ENCODE peak calls at places on chromosomes 1 and 21, in four cellular contexts. L, O, Q and J are unnamed samples.

GRCh38 chr1:22976461-22977243 is 4.0 kb upstream of the LACTBL1 start:
- DNase-seq in L (no peak), Q (peak; percentile 61), O (peak; percentile 86), J (peak; percentile 31)

GRCh38 chr1:204945565-204945977 is 74.9 kb downstream of the NFASC start:
- DNase-seq in O (no peak), Q (no peak), L (no peak), J (no peak)

GRCh38 chr1:168974611-168975010 is 131.9 kb upstream of the ATP1B1 start:
- DNase-seq in L (no peak), Q (no peak), O (no peak), J (no peak)

GRCh38 chr1:213474054-213474453 is 423.0 kb downstream of the RPS6KC1 start:
- DNase-seq in O (no peak), Q (no peak), L (no peak), J (no peak)

GRCh38 chr1:158087320-158087927 is 93.3 kb upstream of the CD1D start:
- DNase-seq in O (peak; percentile 69), Q (no peak), L (no peak), J (no peak)

GRCh38 chr1:23751050-23751814 is 8.0 kb downstream of the ELOA start:
- DNase-seq in O (peak; percentile 81), L (no peak), Q (peak; percentile 60), J (no peak)

GRCh38 chr1:148317288-148317985 is 165.4 kb upstream of the NBPF11 start:
- DNase-seq in Q (no peak), L (no peak), O (no peak), J (no peak)

GRCh38 chr1:31400393-31400792 is 12.6 kb upstream of the SERINC2 start:
- DNase-seq in L (no peak), O (no peak), Q (no peak), J (no peak)

GRCh38 chr1:55369474-55369873 is 154.3 kb upstream of the USP24 start:
- DNase-seq in O (no peak), Q (no peak), L (no peak), J (no peak)

GRCh38 chr1:54955359-54955758 is 25.1 kb upstream of the TMEM61 start:
- DNase-seq in O (no peak), L (no peak), Q (no peak), J (no peak)

DNA sequence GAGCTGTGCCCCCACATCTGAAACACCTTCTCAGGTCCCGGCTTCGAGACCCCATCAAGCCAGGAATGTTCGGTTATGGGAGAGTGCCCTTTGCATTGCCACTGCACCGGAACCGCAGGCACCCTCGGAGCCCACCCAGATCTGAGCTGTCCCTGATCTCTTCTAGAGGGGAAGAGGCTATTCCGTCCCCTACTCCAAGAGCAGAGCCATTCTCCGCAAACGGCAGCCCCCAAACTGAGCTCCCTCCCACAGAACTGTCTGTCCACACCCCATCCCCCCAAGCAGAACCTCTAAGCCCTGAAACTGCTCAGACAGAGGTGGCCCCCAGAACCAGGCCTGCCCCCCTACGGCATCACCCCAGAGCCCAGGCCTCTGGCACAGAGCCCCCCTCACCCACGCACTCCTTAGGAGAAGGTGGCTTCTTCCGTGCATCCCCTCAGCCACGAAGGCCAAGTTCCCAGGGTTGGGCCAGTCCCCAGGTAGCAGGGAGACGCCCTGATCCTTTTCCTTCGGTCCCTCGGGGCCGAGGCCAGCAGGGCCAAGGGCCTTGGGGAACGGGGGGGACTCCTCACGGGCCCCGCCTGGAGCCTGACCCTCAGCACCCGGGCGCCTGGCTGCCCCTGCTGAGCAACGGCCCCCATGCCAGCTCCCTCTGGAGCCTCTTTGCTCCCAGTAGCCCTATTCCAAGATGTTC is 4.3 kb downstream of the ADAMTSL4 start:
- DNase-seq in O (no peak), Q (no peak), L (no peak), J (no peak)
- H3K4me3 ChIP-seq in O (no peak overlapping the region), Q (no peak overlapping the region), L (no peak overlapping the region), J (no peak overlapping the region)

GRCh38 chr1:27935721-27936120 is 921 bp downstream of the SMPDL3B start:
- DNase-seq in O (no peak), L (no peak), Q (no peak), J (no peak)
- H3K4me3 ChIP-seq in O (no peak overlapping the region), L (no peak overlapping the region), Q (peak overlapping the region; percentile 52), J (no peak overlapping the region)

GRCh38 chr1:180152588-180152987 is 2.1 kb upstream of the QSOX1 start:
- DNase-seq in O (no peak), L (no peak), Q (no peak), J (no peak)
- H3K4me3 ChIP-seq in O (no peak overlapping the region), L (no peak overlapping the region), Q (no peak overlapping the region), J (no peak overlapping the region)

GRCh38 chr21:34865922-34866271 is 183.2 kb downstream of the RUNX1 start:
- DNase-seq in L (no peak), O (peak; percentile 94), Q (no peak), J (no peak)
- H3K4me3 ChIP-seq in L (no peak overlapping the region), O (no peak overlapping the region), Q (peak overlapping the region; percentile 9), J (no peak overlapping the region)

GRCh38 chr1:209756608-209757445 is 974 bp downstream of the TRAF3IP3 start:
- DNase-seq in O (peak; percentile 68), Q (peak; percentile 41), L (no peak), J (no peak)
- H3K4me3 ChIP-seq in O (peak overlapping the region; percentile 67), Q (peak overlapping the region; percentile 34), L (no peak overlapping the region), J (no peak overlapping the region)